ENCODE peak calls at places on chromosomes 6 and 20, in five cellular contexts. R is SK-N-SH; L is transverse colon; S is naive thymus-derived CD4-positive, alpha-beta T cell; Z is Peyer's patch. G is an unnamed sample.

GRCh38 chr6:43520097-43520496 is 3.2 kb downstream of the POLR1C start:
- DNase-seq in R (no peak), L (no peak), S (no peak), Z (no peak), G (no peak)

GRCh38 chr6:18405477-18406293 is 18.5 kb downstream of the RNF144B start:
- DNase-seq in R (no peak), L (no peak), S (no peak), Z (no peak), G (no peak)

GRCh38 chr6:150293423-150294280 is 75.2 kb upstream of the IYD start:
- DNase-seq in R (no peak), L (no peak), S (no peak), Z (no peak), G (no peak)

GRCh38 chr6:113707194-113707593 is 150.0 kb upstream of the MARCKS start:
- DNase-seq in R (no peak), L (no peak), S (no peak), Z (no peak), G (no peak)

GRCh38 chr20:2693286-2693995 is 861 bp downstream of the EBF4 start:
- DNase-seq in R (peak; percentile 90), L (peak; percentile 36), S (peak; percentile 38), Z (no peak), G (peak; percentile 25)

GRCh38 chr20:53755733-53756523 is 162.3 kb upstream of the ZNF217 start:
- DNase-seq in R (no peak), L (no peak), S (no peak), Z (no peak), G (no peak)

GRCh38 chr20:57480444-57481152 is 44.3 kb downstream of the CTCFL start:
- DNase-seq in R (no peak), L (no peak), S (peak; percentile 16), Z (peak; percentile 55), G (peak; percentile 86)

GRCh38 chr6:27771240-27771639 is 141.0 kb downstream of the OR2B2 start:
- DNase-seq in R (no peak), L (no peak), S (no peak), Z (no peak), G (no peak)

GRCh38 chr6:21769405-21769851 is 175.9 kb downstream of the SOX4 start:
- DNase-seq in R (no peak), L (no peak), S (no peak), Z (no peak), G (no peak)

GRCh38 chr6:97947841-97948240 is 664.8 kb upstream of the MMS22L start:
- DNase-seq in R (peak; percentile 7), L (no peak), S (no peak), Z (no peak), G (no peak)

GRCh38 chr6:30743099-30744053 is 889 bp upstream of the FLOT1 start:
- DNase-seq in R (peak; percentile 27), L (peak; percentile 47), S (peak; percentile 55), Z (peak; percentile 38), G (peak; percentile 62)

GRCh38 chr6:156808287-156808686 is 31.1 kb downstream of the ARID1B start:
- DNase-seq in R (no peak), L (no peak), S (no peak), Z (no peak), G (no peak)

GRCh38 chr20:53865905-53866786 is 204.2 kb downstream of the BCAS1 start:
- DNase-seq in R (peak; percentile 19), L (peak; percentile 53), S (no peak), Z (peak; percentile 30), G (no peak)

GRCh38 chr6:40585661-40586269 is 1.4 kb downstream of the LRFN2 start:
- DNase-seq in R (peak; percentile 47), L (no peak), S (no peak), Z (no peak), G (no peak)

GRCh38 chr20:62477669-62478450 is 2.1 kb upstream of the GATA5 start:
- DNase-seq in R (peak; percentile 65), L (no peak), S (no peak), Z (no peak), G (no peak)
- H3K27me3 ChIP-seq in R (peaks cover 55% of the 10 kb centered on the region), L (peaks cover 96% of the 10 kb centered on the region), S (peaks cover 3% of the 10 kb centered on the region), Z (peaks cover 25% of the 10 kb centered on the region), G (no peaks in the 10 kb centered on the region)

GRCh38 chr20:31594558-31595379 is 10.3 kb upstream of the ID1 start:
- DNase-seq in R (no peak), L (peak; percentile 46), S (no peak), Z (no peak), G (no peak)
- H3K4me3 ChIP-seq in R (no peak overlapping the region), L (no peak overlapping the region), S (no peak overlapping the region), Z (no peak overlapping the region), G (no peak overlapping the region)

DNA sequence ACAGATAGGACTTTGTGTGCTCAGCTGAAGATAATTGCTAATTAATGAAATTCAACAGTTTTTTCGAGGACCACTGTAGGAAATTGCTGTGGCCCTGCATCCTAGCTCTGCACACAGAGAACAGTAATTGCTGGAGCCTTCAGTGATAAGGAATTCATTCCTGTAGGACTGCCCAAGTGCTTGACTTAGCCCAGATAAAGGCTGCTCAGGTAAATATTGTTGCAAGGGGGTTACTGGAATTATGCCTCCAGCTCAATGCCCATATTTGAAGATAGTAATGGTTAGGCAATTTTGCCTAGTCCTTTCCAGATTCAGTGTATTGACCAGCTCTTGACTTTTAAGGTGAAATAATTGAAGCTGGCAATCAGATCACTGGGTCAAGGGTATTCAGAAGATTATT is 122.9 kb downstream of the SLC24A3 start:
- DNase-seq in R (no peak), L (no peak), S (no peak), Z (no peak), G (no peak)
- H3K27me3 ChIP-seq in R (no peaks in the 10 kb centered on the region), L (no peaks in the 10 kb centered on the region), S (no peaks in the 10 kb centered on the region), Z (no peaks in the 10 kb centered on the region), G (peaks cover 2% of the 10 kb centered on the region)

GRCh38 chr6:166361080-166361429 is 18.7 kb upstream of the SFT2D1 start:
- DNase-seq in R (no peak), L (no peak), S (no peak), Z (no peak), G (no peak)

GRCh38 chr6:166365806-166366205 is 16.9 kb downstream of the MPC1 start:
- DNase-seq in R (no peak), L (no peak), S (no peak), Z (no peak), G (no peak)

GRCh38 chr6:166366921-166367320 is 15.8 kb downstream of the MPC1 start:
- DNase-seq in R (no peak), L (no peak), S (no peak), Z (no peak), G (no peak)

GRCh38 chr6:166364480-166364879 is 18.3 kb downstream of the MPC1 start:
- DNase-seq in R (no peak), L (no peak), S (no peak), Z (no peak), G (no peak)

GRCh38 chr6:166365221-166365620 is 17.5 kb downstream of the MPC1 start:
- DNase-seq in R (no peak), L (no peak), S (no peak), Z (no peak), G (no peak)
- H3K4me3 ChIP-seq in R (no peak overlapping the region), L (no peak overlapping the region), S (no peak overlapping the region), Z (no peak overlapping the region), G (no peak overlapping the region)

DNA sequence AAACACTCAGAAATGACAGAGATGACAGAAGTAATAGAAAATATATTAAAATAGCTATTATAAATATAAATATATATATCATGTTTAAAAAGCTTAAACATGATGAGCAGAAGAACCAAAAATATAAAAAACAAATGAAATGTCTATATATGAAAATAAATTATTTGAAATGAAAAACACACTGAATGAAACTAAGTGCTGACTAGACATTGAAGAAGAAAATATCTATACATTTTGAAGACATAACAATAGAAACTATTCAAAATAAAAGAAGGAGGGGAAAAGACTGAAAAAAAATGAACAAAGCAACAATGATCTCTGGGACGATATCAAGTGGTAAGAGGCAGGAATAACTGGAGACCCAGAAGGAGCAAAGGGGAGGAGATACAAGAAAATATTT is 76.8 kb downstream of the RNASET2 start:
- DNase-seq in R (no peak), L (no peak), S (no peak), Z (no peak), G (no peak)
- H3K27me3 ChIP-seq in R (no peaks in the 10 kb centered on the region), L (no peaks in the 10 kb centered on the region), S (no peaks in the 10 kb centered on the region), Z (no peaks in the 10 kb centered on the region), G (no peaks in the 10 kb centered on the region)

GRCh38 chr6:136226674-136227377 is 23.3 kb downstream of the MTFR2 start:
- DNase-seq in R (no peak), L (no peak), S (no peak), Z (no peak), G (no peak)
- H3K4me3 ChIP-seq in R (peak overlapping the region; percentile 54), L (peak overlapping the region; percentile 10), S (no peak overlapping the region), Z (peak overlapping the region; percentile 16), G (no peak overlapping the region)

DNA sequence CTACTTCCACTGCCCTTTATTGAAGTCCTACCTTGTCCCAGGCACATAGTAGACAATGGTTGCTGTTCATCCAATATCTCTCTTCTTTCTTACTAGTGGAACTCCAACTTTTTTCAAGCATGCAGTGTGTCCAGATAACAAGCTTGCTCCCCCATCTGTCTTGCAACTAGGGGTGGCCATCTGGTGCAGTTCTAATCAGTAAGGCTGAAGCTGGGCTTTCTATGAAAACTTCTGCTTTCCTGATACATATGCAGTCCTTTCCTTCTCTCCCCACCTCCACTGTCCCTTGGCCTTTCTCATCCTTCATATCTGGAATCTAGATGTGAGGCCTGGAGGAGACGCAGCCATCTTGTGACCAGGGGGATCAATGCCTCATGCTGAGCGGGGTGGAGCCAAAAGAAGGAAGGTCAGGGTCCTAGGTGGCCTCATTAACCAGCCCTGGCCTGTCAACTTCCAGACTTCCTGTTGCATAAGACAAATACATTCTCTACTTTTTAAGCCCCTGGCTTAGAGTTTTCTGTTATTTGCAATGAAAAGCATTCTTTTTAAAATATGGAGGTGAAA is 59.6 kb upstream of the ZFP64 start:
- DNase-seq in R (no peak), L (no peak), S (no peak), Z (no peak), G (no peak)
- H3K27me3 ChIP-seq in R (no peaks in the 10 kb centered on the region), L (no peaks in the 10 kb centered on the region), S (no peaks in the 10 kb centered on the region), Z (no peaks in the 10 kb centered on the region), G (no peaks in the 10 kb centered on the region)

GRCh38 chr6:131443014-131443413 is 130.0 kb upstream of the ARG1 start:
- DNase-seq in R (no peak), L (no peak), S (no peak), Z (no peak), G (no peak)
- H3K4me3 ChIP-seq in R (no peak overlapping the region), L (no peak overlapping the region), S (peak overlapping the region; percentile 70), Z (peak overlapping the region; percentile 15), G (no peak overlapping the region)

DNA sequence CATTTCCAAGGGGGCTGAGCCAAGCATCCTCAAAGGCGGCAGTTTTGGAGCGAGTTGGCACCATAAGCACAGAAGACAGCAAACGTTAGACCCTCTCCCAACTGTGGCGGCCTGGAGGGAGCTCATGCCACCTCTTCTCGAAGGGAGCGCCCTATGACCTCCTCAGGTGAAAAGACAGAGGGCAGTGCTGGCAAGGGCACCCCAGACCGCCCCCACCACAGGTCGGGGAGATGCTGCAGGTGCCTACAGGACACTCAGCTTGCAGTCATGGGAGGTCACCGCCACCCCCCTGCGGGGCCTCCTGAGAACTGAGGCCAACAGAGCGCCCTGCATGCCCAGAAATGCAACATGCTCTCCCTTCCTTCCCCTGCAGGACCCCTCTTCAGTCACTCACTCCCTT is 45.1 kb upstream of the BHLHE23 start:
- DNase-seq in R (no peak), L (no peak), S (no peak), Z (no peak), G (no peak)
- H3K27me3 ChIP-seq in R (peaks cover 23% of the 10 kb centered on the region), L (peaks cover 22% of the 10 kb centered on the region), S (no peaks in the 10 kb centered on the region), Z (no peaks in the 10 kb centered on the region), G (no peaks in the 10 kb centered on the region)

G was measured in GM06990.